ENCODE peak calls at places on chromosomes 5 and 9, in five cellular contexts. One of them, this sample, is unnamed.

GRCh38 chr5:160155017-160155725 is 35.9 kb upstream of the PWWP2A start:
- DNase-seq in keratinocyte: no peak
- DNase-seq in mammary epithelial cell: no peak
- DNase-seq in adrenal gland: no peak
- DNase-seq in PC-9: peak; percentile 91
- DNase-seq in this sample: no peak

GRCh38 chr5:129670944-129671343 is 77.0 kb upstream of the MINAR2 start:
- DNase-seq in adrenal gland: no peak
- DNase-seq in PC-9: no peak
- DNase-seq in mammary epithelial cell: peak; percentile 50
- DNase-seq in keratinocyte: no peak
- DNase-seq in this sample: peak; percentile 42

GRCh38 chr5:111072949-111073682 is 1.6 kb downstream of the TSLP start:
- DNase-seq in adrenal gland: peak; percentile 65
- DNase-seq in PC-9: no peak
- DNase-seq in mammary epithelial cell: peak; percentile 41
- DNase-seq in keratinocyte: no peak
- DNase-seq in this sample: no peak

GRCh38 chr9:112043423-112043822 is 131.7 kb downstream of the SUSD1 start:
- DNase-seq in PC-9: no peak
- DNase-seq in adrenal gland: no peak
- DNase-seq in mammary epithelial cell: no peak
- DNase-seq in keratinocyte: no peak
- DNase-seq in this sample: no peak

GRCh38 chr9:13427587-13427986 is 148.1 kb upstream of the MPDZ start:
- DNase-seq in PC-9: no peak
- DNase-seq in mammary epithelial cell: peak; percentile 29
- DNase-seq in adrenal gland: no peak
- DNase-seq in keratinocyte: no peak
- DNase-seq in this sample: peak; percentile 38

GRCh38 chr5:178940569-178941360 is at the start of gene ZNF454:
- DNase-seq in PC-9: no peak
- DNase-seq in keratinocyte: no peak
- DNase-seq in adrenal gland: peak; percentile 73
- DNase-seq in mammary epithelial cell: no peak
- DNase-seq in this sample: peak; percentile 92

GRCh38 chr5:73591102-73591695 is 25.7 kb downstream of the UTP15 start:
- DNase-seq in PC-9: peak; percentile 71
- DNase-seq in keratinocyte: peak; percentile 69
- DNase-seq in adrenal gland: peak; percentile 77
- DNase-seq in mammary epithelial cell: peak; percentile 69
- DNase-seq in this sample: peak; percentile 84

GRCh38 chr9:133057006-133057405 is 4.8 kb upstream of the CEL start:
- DNase-seq in mammary epithelial cell: no peak
- DNase-seq in adrenal gland: no peak
- DNase-seq in keratinocyte: no peak
- DNase-seq in PC-9: no peak
- DNase-seq in this sample: no peak

GRCh38 chr9:96009223-96009602 is 133.7 kb downstream of the ERCC6L2 start:
- DNase-seq in adrenal gland: no peak
- DNase-seq in PC-9: no peak
- DNase-seq in mammary epithelial cell: no peak
- DNase-seq in keratinocyte: no peak
- DNase-seq in this sample: no peak

GRCh38 chr5:78574157-78574673 is 74.4 kb downstream of the LHFPL2 start:
- DNase-seq in mammary epithelial cell: no peak
- DNase-seq in adrenal gland: no peak
- DNase-seq in PC-9: no peak
- DNase-seq in keratinocyte: no peak
- DNase-seq in this sample: no peak

GRCh38 chr9:122192261-122192875 is 32.7 kb downstream of the MORN5 start:
- DNase-seq in keratinocyte: no peak
- DNase-seq in PC-9: no peak
- DNase-seq in adrenal gland: no peak
- DNase-seq in mammary epithelial cell: no peak
- DNase-seq in this sample: no peak

GRCh38 chr5:1550287-1551076 is 26.7 kb upstream of the LPCAT1 start:
- DNase-seq in PC-9: no peak
- DNase-seq in adrenal gland: no peak
- DNase-seq in mammary epithelial cell: no peak
- DNase-seq in keratinocyte: no peak
- DNase-seq in this sample: no peak

GRCh38 chr5:107516452-107517184 is 154.1 kb downstream of the EFNA5 start:
- DNase-seq in adrenal gland: no peak
- DNase-seq in mammary epithelial cell: no peak
- DNase-seq in PC-9: no peak
- DNase-seq in keratinocyte: no peak
- DNase-seq in this sample: no peak

GRCh38 chr9:34233691-34234090 is 54.8 kb downstream of the UBAP1 start:
- DNase-seq in keratinocyte: no peak
- DNase-seq in PC-9: no peak
- DNase-seq in mammary epithelial cell: no peak
- DNase-seq in adrenal gland: no peak
- DNase-seq in this sample: no peak

GRCh38 chr5:135057233-135057632 is 23.2 kb upstream of the PITX1 start:
- DNase-seq in mammary epithelial cell: no peak
- DNase-seq in keratinocyte: no peak
- DNase-seq in PC-9: no peak
- DNase-seq in adrenal gland: no peak
- DNase-seq in this sample: no peak

GRCh38 chr5:135054546-135054945 is 20.5 kb upstream of the PITX1 start:
- DNase-seq in PC-9: no peak
- DNase-seq in keratinocyte: no peak
- DNase-seq in adrenal gland: no peak
- DNase-seq in mammary epithelial cell: no peak
- DNase-seq in this sample: no peak

GRCh38 chr5:135056316-135057030 is 22.4 kb upstream of the PITX1 start:
- DNase-seq in PC-9: no peak
- DNase-seq in mammary epithelial cell: no peak
- DNase-seq in keratinocyte: no peak
- DNase-seq in adrenal gland: no peak
- DNase-seq in this sample: no peak

GRCh38 chr5:135053989-135054388 is 20.0 kb upstream of the PITX1 start:
- DNase-seq in PC-9: no peak
- DNase-seq in keratinocyte: no peak
- DNase-seq in adrenal gland: no peak
- DNase-seq in mammary epithelial cell: no peak
- DNase-seq in this sample: no peak

DNA sequence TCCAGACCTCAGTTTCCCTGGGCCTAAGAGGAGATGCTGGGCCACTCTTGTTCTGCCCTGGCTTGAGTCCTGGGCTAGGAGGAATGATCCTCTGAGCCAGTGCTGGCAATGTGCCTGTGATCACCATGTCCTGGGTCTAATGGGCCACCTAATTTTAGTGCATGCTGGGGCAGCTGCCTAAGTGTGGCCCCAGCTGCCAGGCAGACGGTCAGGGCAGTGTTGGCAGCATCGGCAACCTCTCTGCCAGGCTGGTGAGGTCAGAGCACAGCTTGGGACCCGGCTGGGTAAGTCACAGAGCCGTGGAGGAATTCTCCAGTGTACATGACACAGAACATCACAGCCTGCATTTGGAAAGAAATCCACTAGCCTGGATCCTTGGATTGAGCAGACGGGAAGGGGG is 21.4 kb upstream of the PITX1 start:
- DNase-seq in keratinocyte: no peak
- DNase-seq in PC-9: no peak
- DNase-seq in adrenal gland: no peak
- DNase-seq in mammary epithelial cell: no peak
- DNase-seq in this sample: no peak
- H3K27me3 ChIP-seq in keratinocyte: peaks cover 73% of the 10 kb centered on the region
- H3K27me3 ChIP-seq in PC-9: no peaks in the 10 kb centered on the region
- H3K27me3 ChIP-seq in adrenal gland: peaks cover 11% of the 10 kb centered on the region
- H3K27me3 ChIP-seq in mammary epithelial cell: peaks cover 3% of the 10 kb centered on the region
- H3K27me3 ChIP-seq in this sample: peaks cover 23% of the 10 kb centered on the region

DNA sequence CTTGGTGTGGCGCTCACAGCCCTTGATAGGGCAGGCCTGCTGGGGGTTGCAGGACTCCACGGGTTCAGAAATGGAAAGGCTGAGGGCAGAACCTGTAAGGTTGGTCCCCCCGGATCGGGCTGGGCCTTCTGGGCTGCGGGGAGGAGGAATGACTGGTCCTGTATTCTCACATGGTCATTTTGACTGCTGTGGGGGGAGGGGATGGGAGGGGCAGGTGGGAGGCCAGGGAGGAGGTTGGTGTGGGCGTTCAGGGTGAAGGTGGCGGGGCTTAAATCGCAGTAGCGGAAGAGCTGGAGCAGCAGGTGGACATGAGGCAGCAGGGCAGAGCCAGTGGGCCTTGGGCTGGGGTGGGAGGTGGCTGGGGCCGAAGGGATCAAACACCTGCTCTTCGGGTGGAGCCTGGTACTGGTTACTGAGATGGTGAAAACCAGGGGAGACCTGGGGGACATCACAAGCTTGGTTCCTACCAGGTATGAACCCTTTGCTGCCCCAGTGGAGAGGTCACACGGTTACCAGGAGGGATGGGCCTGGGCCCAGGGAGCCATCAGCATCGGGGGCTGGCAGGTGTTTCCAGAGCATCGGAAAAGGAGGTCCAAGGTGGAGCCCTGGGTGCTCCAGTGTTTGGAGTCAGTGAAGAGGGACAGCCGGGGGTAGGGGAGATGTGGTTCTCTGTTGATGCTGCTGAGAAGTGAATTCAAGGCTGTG is 1.8 kb downstream of the MRPS2 start:
- DNase-seq in adrenal gland: no peak
- DNase-seq in mammary epithelial cell: no peak
- DNase-seq in keratinocyte: no peak
- DNase-seq in PC-9: no peak
- DNase-seq in this sample: no peak
- H3K4me3 ChIP-seq in adrenal gland: no peak overlapping the region
- H3K4me3 ChIP-seq in mammary epithelial cell: no peak overlapping the region
- H3K4me3 ChIP-seq in keratinocyte: peak overlapping the region; percentile 84
- H3K4me3 ChIP-seq in PC-9: peak overlapping the region; percentile 63
- H3K4me3 ChIP-seq in this sample: no peak overlapping the region

GRCh38 chr5:58493136-58493535 is 1.9 kb downstream of the GAPT start:
- DNase-seq in mammary epithelial cell: no peak
- DNase-seq in PC-9: no peak
- DNase-seq in adrenal gland: no peak
- DNase-seq in keratinocyte: no peak
- DNase-seq in this sample: no peak

GRCh38 chr5:58497956-58498942 is 7.0 kb downstream of the GAPT start:
- DNase-seq in PC-9: no peak
- DNase-seq in keratinocyte: no peak
- DNase-seq in adrenal gland: peak; percentile 66
- DNase-seq in mammary epithelial cell: peak; percentile 2
- DNase-seq in this sample: peak; percentile 38

GRCh38 chr5:58499231-58499630 is 8.0 kb downstream of the GAPT start:
- DNase-seq in keratinocyte: no peak
- DNase-seq in PC-9: no peak
- DNase-seq in adrenal gland: no peak
- DNase-seq in mammary epithelial cell: no peak
- DNase-seq in this sample: no peak

GRCh38 chr5:58499951-58500350 is 8.7 kb downstream of the GAPT start:
- DNase-seq in adrenal gland: no peak
- DNase-seq in mammary epithelial cell: no peak
- DNase-seq in keratinocyte: no peak
- DNase-seq in PC-9: no peak
- DNase-seq in this sample: no peak

DNA sequence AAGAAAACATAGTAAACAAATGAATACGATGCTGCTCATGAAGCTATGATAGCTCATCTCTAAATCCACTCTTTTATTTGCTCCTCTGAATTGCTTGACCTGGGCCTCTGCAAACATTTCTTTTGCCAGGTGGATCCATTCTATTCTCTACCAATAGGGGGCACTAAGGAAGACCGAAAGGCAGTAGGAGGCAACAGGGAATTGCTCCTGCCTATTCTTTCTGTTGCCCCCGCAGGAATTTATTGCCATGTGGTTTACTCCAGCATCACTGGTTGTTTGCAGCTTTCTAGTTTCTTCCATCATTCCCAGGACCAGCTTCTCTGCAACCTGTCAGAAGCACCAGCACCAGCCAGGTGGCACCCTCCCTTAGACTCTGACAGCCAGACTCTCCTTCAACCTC is 5.3 kb downstream of the GAPT start:
- DNase-seq in mammary epithelial cell: no peak
- DNase-seq in PC-9: no peak
- DNase-seq in keratinocyte: no peak
- DNase-seq in adrenal gland: no peak
- DNase-seq in this sample: no peak
- TF ChIP-seq CTCF in mammary epithelial cell: peak; percentile 32
- TF ChIP-seq CTCF in PC-9: no peak
- TF ChIP-seq CTCF in keratinocyte: peak; percentile 24
- TF ChIP-seq CTCF in adrenal gland: no peak
- TF ChIP-seq CTCF in this sample: peak; percentile 46

GRCh38 chr5:138664276-138664943 is 88.8 kb upstream of the CTNNA1 start:
- DNase-seq in keratinocyte: peak; percentile 65
- DNase-seq in mammary epithelial cell: peak; percentile 89
- DNase-seq in adrenal gland: no peak
- DNase-seq in PC-9: peak; percentile 77
- DNase-seq in this sample: peak; percentile 18
- H3K27me3 ChIP-seq in keratinocyte: no peaks in the 10 kb centered on the region
- H3K27me3 ChIP-seq in mammary epithelial cell: no peaks in the 10 kb centered on the region
- H3K27me3 ChIP-seq in adrenal gland: no peaks in the 10 kb centered on the region
- H3K27me3 ChIP-seq in PC-9: no peaks in the 10 kb centered on the region
- H3K27me3 ChIP-seq in this sample: no peaks in the 10 kb centered on the region

DNA sequence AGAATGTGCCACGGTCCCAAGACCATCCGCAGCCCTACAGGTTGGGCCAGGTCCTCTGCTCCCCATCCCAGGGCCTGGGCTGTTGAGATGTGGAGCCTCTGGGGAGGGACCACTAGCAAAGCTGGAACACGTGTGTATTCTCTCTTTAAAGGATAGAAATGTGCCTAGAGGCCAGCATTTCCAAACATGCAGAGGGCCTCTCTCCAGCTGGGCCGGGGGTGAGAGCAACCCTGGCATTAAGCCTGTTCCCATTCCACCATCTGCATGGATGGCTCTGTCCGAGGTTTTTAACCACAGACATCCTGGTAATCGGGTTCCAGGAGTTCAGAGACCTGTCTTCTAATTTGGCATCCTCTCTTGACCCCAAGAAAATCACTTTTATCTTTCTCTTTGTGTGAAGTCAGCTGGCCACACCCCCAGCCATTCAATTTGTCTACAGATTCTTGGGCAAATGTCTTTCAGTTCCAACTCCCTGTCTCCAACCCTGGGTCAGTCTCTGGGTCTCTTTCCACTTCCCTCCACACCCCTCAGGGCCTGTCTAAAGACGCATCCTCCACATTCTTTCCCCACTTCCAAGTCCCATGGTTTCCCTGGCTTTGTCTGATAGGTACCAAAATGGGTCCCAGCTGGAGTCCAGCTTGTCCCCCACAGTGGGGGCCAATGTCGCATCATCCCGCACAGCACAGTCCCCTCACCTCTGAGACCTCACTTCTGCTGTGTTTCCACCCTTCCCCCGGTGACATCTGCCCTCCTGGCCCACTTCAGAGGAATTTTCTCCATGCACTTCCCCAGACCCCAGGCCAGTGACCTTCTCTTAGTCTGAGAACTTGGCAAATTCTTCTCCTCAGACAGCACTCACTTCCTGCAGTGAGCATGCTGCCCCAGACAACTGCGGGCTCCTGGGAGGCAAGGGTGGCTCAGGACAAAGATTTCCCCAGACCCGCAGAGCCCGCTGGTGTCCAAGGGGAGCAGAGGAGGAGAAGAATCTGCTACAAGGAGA is 56.8 kb downstream of the PTPDC1 start:
- DNase-seq in mammary epithelial cell: no peak
- DNase-seq in adrenal gland: no peak
- DNase-seq in keratinocyte: no peak
- DNase-seq in PC-9: no peak
- DNase-seq in this sample: no peak
- H3K4me3 ChIP-seq in mammary epithelial cell: no peak overlapping the region
- H3K4me3 ChIP-seq in adrenal gland: no peak overlapping the region
- H3K4me3 ChIP-seq in keratinocyte: no peak overlapping the region
- H3K4me3 ChIP-seq in PC-9: no peak overlapping the region
- H3K4me3 ChIP-seq in this sample: no peak overlapping the region